ENCODE peak calls at places on chromosomes 2 and 18, in nine cellular contexts. G, U, J, K, F, O, Q, T and C are unnamed samples.

GRCh38 chr18:30044496-30044895 is 998.0 kb downstream of the DSC3 start:
- DNase-seq in G (no peak), U (no peak), J (no peak), K (no peak), F (no peak), O (peak), Q (peak), T (no peak), C (no peak)

GRCh38 chr2:240240017-240240416 is 99.6 kb upstream of the OTOS start:
- DNase-seq in G (no peak), U (no peak), J (no peak), K (no peak), F (no peak), O (no peak), Q (no peak), T (no peak), C (no peak)

GRCh38 chr2:172370821-172371455 is 56.4 kb upstream of the ITGA6 start:
- DNase-seq in G (no peak), U (no peak), J (no peak), K (no peak), F (no peak), O (no peak), Q (no peak), T (no peak), C (no peak)

GRCh38 chr18:62611395-62612241 is 88.8 kb downstream of the ZCCHC2 start:
- DNase-seq in G (no peak), U (peak), J (no peak), K (no peak), F (no peak), O (no peak), Q (no peak), T (peak), C (peak)

GRCh38 chr2:56768973-56769372 is 585.2 kb downstream of the CCDC85A start:
- DNase-seq in G (no peak), U (no peak), J (no peak), K (no peak), F (no peak), O (no peak), Q (no peak), T (no peak), C (no peak)

GRCh38 chr2:53150146-53150545 is 617.5 kb upstream of the CHAC2 start:
- DNase-seq in G (no peak), U (no peak), J (no peak), K (no peak), F (no peak), O (no peak), Q (no peak), T (no peak), C (no peak)

GRCh38 chr2:42045956-42046748 is 1.7 kb upstream of the PKDCC start:
- DNase-seq in G (no peak), U (no peak), J (no peak), K (no peak), F (no peak), O (no peak), Q (no peak), T (peak), C (peak)

GRCh38 chr2:239109041-239109915 is 261.4 kb downstream of the TWIST2 start:
- DNase-seq in G (no peak), U (no peak), J (no peak), K (peak), F (no peak), O (peak), Q (peak), T (no peak), C (no peak)

GRCh38 chr18:76252880-76253279 is 242.2 kb downstream of the ZNF516 start:
- DNase-seq in G (peak), U (peak), J (no peak), K (no peak), F (no peak), O (no peak), Q (no peak), T (no peak), C (peak)

GRCh38 chr18:63848159-63848558 is 39.3 kb upstream of the SERPINB2 start:
- DNase-seq in G (peak), U (peak), J (peak), K (peak), F (peak), O (peak), Q (peak), T (peak), C (peak)

GRCh38 chr2:15684161-15685042 is 92.7 kb downstream of the DDX1 start:
- DNase-seq in G (no peak), U (no peak), J (no peak), K (no peak), F (no peak), O (no peak), Q (no peak), T (no peak), C (peak)

GRCh38 chr2:64515075-64515474 is 9.1 kb upstream of the AFTPH start:
- DNase-seq in G (no peak), U (no peak), J (no peak), K (no peak), F (no peak), O (no peak), Q (no peak), T (no peak), C (no peak)

GRCh38 chr2:197707316-197708213 is 2.4 kb downstream of the MARS2 start:
- DNase-seq in G (peak), U (peak), J (peak), K (peak), F (peak), O (peak), Q (no peak), T (no peak), C (peak)

GRCh38 chr2:224909885-224910517 is 132.3 kb downstream of the DOCK10 start:
- DNase-seq in G (no peak), U (peak), J (peak), K (peak), F (peak), O (no peak), Q (no peak), T (no peak), C (peak)
- H3K4me2 ChIP-seq in G (no peak), U (no peak), J (peak), K (no peak), F (peak), O (no peak), Q (no peak), T (no peak), C (peak)

GRCh38 chr2:38537937-38538525 is 64.7 kb downstream of the HNRNPLL start:
- DNase-seq in G (no peak), U (no peak), J (no peak), K (no peak), F (no peak), O (no peak), Q (no peak), T (no peak), C (no peak)

GRCh38 chr2:38540580-38541290 is 62.0 kb downstream of the HNRNPLL start:
- DNase-seq in G (no peak), U (no peak), J (no peak), K (no peak), F (no peak), O (no peak), Q (no peak), T (no peak), C (no peak)

GRCh38 chr2:38535404-38535744 is 67.4 kb downstream of the HNRNPLL start:
- DNase-seq in G (no peak), U (no peak), J (no peak), K (no peak), F (no peak), O (no peak), Q (no peak), T (no peak), C (no peak)

GRCh38 chr2:38535745-38536506 is 66.8 kb downstream of the HNRNPLL start:
- DNase-seq in G (peak), U (peak), J (peak), K (peak), F (peak), O (peak), Q (peak), T (peak), C (peak)

DNA sequence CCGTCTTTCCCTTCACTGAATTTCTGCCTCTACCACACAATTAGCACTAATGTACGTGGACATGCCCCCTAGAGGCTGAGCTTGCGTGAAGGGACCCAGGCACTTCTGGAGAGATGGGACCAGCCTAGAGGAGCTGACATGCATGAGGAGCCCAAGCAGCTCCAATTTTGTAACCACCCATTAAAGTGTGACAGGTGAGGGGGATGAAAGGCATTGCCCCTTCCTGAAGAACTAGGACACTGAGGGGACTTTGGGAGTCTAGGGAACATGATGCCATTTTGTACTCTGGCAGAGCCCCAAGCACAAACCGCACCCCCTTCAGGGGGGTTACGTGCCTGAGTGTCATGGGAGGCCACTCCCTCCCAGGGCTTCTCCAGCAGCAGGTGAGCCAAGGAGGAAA is 63.6 kb downstream of the HNRNPLL start:
- DNase-seq in G (no peak), U (peak), J (no peak), K (no peak), F (no peak), O (no peak), Q (no peak), T (no peak), C (no peak)
- TF ChIP-seq CTCF in G (peak), U (peak), J (no peak), K (no peak), F (no peak), O (peak), Q (no peak), T (peak), C (peak)

DNA sequence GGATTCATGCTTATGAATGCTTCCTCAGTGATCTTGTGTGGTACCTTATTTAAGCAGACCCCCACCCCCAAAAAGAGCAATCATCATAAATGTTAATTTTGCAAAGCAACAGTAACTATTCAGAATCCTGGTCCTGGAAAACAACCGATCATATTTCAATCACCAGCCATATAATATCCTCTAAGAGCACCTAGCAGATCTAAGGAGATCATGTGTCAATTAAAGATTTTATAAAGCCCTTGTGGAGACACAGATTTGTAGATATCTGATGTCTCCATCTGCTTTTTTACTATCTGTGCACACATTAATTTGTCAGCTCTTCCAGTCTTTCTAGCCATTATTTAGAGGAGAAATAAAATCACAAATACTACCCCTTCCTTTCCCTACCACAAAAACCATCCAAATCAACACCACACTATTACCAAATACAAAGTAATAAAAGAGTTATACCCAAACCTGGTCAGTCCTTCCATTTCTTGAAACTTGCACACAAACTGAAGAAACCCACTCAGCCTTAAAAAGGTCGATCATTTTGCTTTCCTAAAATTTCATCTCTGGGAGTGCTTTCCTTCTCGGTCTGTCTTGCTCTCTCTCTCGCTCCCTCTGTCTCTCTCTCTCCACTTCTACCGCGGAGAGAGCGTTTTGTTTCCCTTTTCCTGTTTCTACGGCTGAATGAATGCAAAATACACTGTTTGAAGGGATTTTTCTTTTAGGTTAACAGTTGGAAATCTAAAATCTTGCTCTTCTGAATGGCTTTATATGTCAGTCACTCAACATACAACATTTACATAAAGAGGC is 423.9 kb downstream of the TGIF1 start:
- DNase-seq in G (no peak), U (peak), J (no peak), K (no peak), F (no peak), O (no peak), Q (no peak), T (no peak), C (peak)
- H3K4me2 ChIP-seq in G (no peak), U (peak), J (peak), K (peak), F (no peak), O (no peak), Q (no peak), T (no peak), C (peak)

GRCh38 chr2:152336103-152336853 is 1.3 kb downstream of the FMNL2 start:
- DNase-seq in G (no peak), U (peak), J (peak), K (peak), F (peak), O (peak), Q (peak), T (no peak), C (peak)

GRCh38 chr2:152336854-152337510 is 2.0 kb downstream of the FMNL2 start:
- DNase-seq in G (no peak), U (peak), J (peak), K (peak), F (no peak), O (peak), Q (peak), T (no peak), C (peak)

GRCh38 chr2:152335851-152336102 is 803 bp downstream of the FMNL2 start:
- DNase-seq in G (no peak), U (no peak), J (no peak), K (no peak), F (no peak), O (no peak), Q (no peak), T (no peak), C (no peak)

GRCh38 chr2:152334701-152335015 is 316 bp upstream of the FMNL2 start:
- DNase-seq in G (no peak), U (no peak), J (no peak), K (no peak), F (no peak), O (no peak), Q (no peak), T (no peak), C (no peak)

DNA sequence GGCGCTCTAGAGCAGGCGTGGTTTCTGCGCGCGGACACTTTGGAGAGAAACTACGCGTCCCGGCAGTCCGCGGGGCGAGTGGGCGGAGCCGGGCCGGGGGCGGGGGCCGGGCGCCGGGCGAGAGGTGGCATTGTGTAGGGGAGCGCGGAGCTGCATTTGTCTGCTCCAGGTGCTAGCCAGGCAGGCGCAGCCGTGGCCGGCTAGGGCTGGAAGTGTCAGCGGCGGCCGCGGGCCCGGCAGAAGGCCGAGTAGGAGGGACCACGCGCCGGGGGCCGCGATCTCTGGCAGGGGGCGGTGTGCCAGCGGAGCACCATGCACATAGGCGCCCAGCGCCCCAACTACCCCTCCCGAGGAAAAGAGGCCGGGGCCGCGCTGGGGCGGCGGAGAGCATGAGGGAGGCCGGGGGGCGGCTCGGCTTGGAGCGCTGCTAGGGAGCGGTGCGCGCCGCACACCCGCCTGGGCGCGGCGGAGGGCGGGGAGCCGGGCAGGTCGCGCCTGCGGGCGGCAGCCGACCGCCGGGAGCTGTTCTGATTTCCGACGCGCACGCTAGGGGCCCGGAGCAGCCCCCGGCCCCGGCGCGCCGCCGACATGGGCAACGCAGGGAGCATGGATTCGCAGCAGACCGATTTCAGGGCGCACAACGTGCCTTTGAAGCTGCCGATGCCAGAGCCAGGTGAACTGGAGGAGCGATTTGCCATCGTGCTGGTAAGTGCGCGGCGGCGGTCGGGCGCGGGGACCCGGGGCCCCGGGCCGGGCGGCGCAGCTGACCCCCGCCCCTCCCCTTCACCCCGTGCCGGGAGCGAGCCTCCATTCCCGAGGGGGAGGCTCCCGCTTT is at the start of gene FMNL2:
- DNase-seq in G (peak), U (peak), J (peak), K (peak), F (peak), O (peak), Q (peak), T (peak), C (peak)
- TF ChIP-seq CTCF in G (no peak), U (no peak), J (no peak), K (peak), F (no peak), O (no peak), Q (no peak), T (no peak), C (peak)